ENCODE peak calls at places on chromosomes 16 and 17, in five cellular contexts. M, K, Y, S and B are unnamed samples.

GRCh38 chr17:75153854-75154194 is 488 bp downstream of the JPT1 start:
- DNase-seq in K (no peak), S (no peak), Y (no peak), M (no peak), B (no peak)

GRCh38 chr17:60188727-60189126 is 39.0 kb downstream of the CA4 start:
- DNase-seq in M (no peak), Y (no peak), S (no peak), K (no peak), B (no peak)

GRCh38 chr17:49162866-49163265 is 30.3 kb downstream of the B4GALNT2 start:
- DNase-seq in M (no peak), Y (no peak), S (no peak), K (no peak), B (no peak)

GRCh38 chr17:381941-382643 is 29.5 kb upstream of the RPH3AL start:
- DNase-seq in Y (no peak), S (no peak), K (no peak), M (no peak), B (no peak)

GRCh38 chr16:79067600-79067999 is 532.9 kb downstream of the MAF start:
- DNase-seq in Y (no peak), M (no peak), S (no peak), K (no peak), B (no peak)

GRCh38 chr16:54442864-54443263 is 156.3 kb upstream of the IRX3 start:
- DNase-seq in S (no peak), M (no peak), Y (no peak), K (no peak), B (no peak)

GRCh38 chr17:17737938-17738894 is 57.0 kb downstream of the RAI1 start:
- DNase-seq in K (no peak), S (no peak), M (no peak), Y (peak), B (no peak)

GRCh38 chr16:49910761-49911160 is 54.8 kb upstream of the ZNF423 start:
- DNase-seq in K (no peak), Y (no peak), M (no peak), S (no peak), B (no peak)

GRCh38 chr16:54503436-54503835 is 216.8 kb upstream of the IRX3 start:
- DNase-seq in K (no peak), Y (no peak), M (no peak), S (no peak), B (no peak)

DNA sequence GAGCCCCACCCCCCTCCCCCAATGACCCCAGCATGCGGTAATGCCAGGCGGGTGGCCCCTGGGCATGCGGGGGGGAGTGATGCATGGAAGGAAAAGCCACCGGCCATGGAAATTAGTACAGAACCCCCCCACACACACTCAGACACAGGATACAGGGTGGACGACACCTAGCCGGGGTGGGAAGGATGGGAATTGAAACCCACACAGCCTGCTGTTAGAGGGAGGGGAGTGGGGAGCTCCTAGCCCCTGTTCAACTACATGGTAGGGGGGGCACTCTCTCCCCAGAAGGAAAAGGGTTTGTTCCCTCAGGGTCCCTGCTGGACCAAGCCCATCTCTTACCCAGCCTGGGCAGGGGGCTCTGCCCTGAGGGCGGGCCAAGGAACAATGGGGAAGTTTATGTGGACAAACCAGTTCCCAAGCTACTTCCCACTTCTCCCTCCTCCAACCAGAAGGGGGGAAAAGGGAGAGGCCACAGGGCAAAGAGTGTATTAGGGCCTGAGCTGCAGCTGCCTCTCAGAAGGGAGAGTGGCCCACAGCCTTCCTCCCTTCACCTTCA is 5.2 kb downstream of the TMUB2 start:
- DNase-seq in M (no peak), Y (peak), K (peak), S (no peak), B (no peak)
- H4K8ac ChIP-seq in M (no peak), Y (no peak), K (no peak), S (peak), B (no peak)

GRCh38 chr17:81392909-81393654 is 2.2 kb upstream of the BAHCC1 start:
- DNase-seq in K (no peak), M (no peak), S (no peak), Y (no peak), B (no peak)
- H3K14ac ChIP-seq in K (no peak), M (peak), S (peak), Y (no peak), B (peak)

DNA sequence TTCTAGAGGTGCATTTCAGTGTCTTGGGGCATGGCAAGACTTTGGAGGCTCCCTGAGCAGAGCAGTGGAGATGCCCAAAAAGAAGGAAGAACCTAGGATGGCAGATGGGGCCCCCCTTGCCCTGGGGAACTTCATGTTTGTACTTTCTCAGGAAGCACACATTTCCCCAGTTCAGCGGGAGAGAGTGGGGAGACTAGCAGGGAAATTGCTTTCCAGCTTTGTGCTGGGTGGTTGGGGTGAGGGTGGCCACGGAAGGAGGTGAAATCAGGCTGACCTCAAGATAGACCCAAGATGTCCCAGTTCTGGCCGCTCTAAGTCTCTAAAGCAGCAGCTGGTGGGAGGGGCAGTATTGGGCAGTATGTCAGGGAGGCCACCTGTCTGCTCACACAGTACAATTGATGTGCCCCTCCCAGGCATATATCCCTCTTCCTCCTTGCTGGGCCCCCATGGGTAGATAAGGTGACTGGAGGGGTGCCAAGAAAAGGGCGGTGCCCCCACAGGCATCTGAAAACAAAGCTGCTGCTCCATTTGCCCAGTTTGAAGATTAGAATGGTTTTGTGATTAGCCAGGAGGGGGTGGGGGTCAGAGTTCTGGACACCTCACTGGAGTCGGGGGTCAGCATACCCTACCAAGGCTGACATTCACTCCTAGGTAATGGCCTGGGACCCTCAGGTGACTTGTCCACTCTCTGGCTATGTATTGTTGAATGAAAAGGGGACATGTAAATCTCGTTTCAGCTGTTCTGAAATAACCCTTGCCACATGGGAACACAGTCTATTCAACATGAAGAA is 17.1 kb upstream of the NAGLU start:
- DNase-seq in K (no peak), M (no peak), Y (peak), S (no peak), B (no peak)
- H4K8ac ChIP-seq in K (no peak), M (peak), Y (no peak), S (peak), B (no peak)

DNA sequence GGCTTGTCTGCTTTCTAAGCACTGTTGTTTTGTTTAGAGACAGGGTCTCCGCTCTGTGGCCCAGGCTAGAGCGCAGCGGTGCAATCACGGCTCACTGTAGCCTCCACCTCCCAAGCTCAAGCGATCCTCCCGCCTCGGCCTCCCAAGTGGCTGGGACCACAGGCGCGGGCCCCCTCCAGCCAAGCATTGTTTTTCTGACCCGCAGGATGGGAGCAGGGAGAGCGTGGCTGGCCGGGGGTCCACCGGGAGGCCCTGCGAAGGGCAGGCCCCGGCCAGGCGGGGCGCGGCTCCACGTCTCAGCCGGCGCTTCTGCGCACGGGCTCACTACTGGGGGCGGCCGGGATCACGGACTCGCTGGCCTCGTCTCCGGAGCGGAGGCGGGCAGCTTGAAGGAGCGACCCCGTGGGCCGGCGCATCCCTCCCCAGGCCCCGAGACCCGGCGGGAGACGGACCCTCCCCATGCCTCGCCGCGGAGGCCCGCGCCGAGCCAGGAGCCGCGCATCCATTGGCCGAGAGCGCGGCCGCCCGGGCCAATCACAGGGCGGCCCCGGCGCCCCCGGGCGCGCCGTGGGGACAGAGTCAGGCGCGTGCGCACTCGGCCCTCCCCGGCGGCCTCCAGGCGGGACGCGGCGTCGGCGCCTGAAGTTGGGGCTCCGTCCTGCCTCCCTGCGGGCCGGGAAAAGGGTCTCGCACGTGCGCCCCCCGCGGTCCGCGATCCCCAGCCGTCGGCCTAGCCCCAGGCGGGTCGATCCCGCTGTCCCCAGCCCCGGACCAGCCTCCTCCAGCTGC is 24.9 kb downstream of the ACTG1 start:
- DNase-seq in M (peak), S (peak), K (no peak), Y (peak), B (peak)
- H3K14ac ChIP-seq in M (peak), S (peak), K (no peak), Y (peak), B (peak)

DNA sequence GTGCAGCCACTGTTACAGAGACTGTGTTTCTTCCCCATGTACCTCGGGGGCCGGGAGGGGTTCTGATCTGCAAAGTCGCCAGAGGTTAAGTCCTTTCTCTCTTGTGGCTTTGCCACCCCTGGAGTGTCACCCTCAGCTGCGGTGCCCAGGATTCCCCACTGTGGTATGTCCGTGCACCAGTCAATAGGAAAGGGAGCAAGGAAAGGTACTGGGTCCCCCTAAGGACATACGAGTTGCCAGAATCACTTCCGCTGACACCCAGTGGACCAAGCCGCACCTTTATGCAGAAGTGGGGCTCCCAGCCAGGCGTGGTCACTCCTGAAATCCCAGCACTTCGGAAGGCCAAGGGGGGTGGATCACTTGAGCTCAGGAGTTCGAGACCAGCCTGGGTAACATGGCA is 2.3 kb downstream of the GAA start:
- DNase-seq in S (no peak), K (no peak), M (no peak), Y (no peak), B (no peak)
- H4K8ac ChIP-seq in S (no peak), K (no peak), M (no peak), Y (no peak), B (no peak)